ENCODE peak calls at places on chromosomes 1 and 21, in eight cellular contexts. L is T-helper 2 cell; M is NCI-H1105 treated with DMSO at 0.1 percent for 48 hours; F is OCI-LY7; Y is kidney glomerular epithelial cell; C is A549; N is activated naive CD4-positive, alpha-beta T cell; P is dermis microvascular lymphatic vessel endothelial cell. S is an unnamed sample.

GRCh38 chr1:10178602-10179407 is 31.6 kb upstream of the KIF1B start:
- DNase-seq in L (no peak), M (no peak), F (no peak), Y (no peak), C (no peak), N (no peak), P (no peak), S (no peak)

GRCh38 chr1:166888710-166889109 is 12.6 kb upstream of the TADA1 start:
- DNase-seq in L (no peak), M (peak; percentile 3), F (no peak), Y (no peak), C (no peak), N (no peak), P (no peak), S (no peak)

GRCh38 chr1:201331166-201331565 is 46.3 kb downstream of the TNNT2 start:
- DNase-seq in L (no peak), M (no peak), F (no peak), Y (no peak), C (no peak), N (no peak), P (no peak), S (no peak)

GRCh38 chr21:42381347-42381984 is 14.4 kb downstream of the TMPRSS3 start:
- DNase-seq in L (peak; percentile 78), M (peak; percentile 56), F (peak; percentile 64), Y (no peak), C (peak; percentile 61), N (peak; percentile 16), P (peak; percentile 55), S (peak; percentile 67)

GRCh38 chr1:8910914-8911313 is 32.4 kb upstream of the ENO1 start:
- DNase-seq in L (no peak), M (no peak), F (no peak), Y (no peak), C (peak; percentile 52), N (no peak), P (no peak), S (peak; percentile 32)

GRCh38 chr21:46124083-46124925 is 26.4 kb downstream of the COL6A2 start:
- DNase-seq in L (no peak), M (no peak), F (no peak), Y (no peak), C (no peak), N (no peak), P (no peak), S (no peak)

GRCh38 chr21:20253261-20253660 is 744.9 kb upstream of the NCAM2 start:
- DNase-seq in L (no peak), M (no peak), F (no peak), Y (no peak), C (no peak), N (no peak), P (no peak), S (no peak)

GRCh38 chr1:111831153-111831552 is 75.5 kb downstream of the DDX20 start:
- DNase-seq in L (no peak), M (no peak), F (no peak), Y (no peak), C (no peak), N (no peak), P (no peak), S (no peak)